ENCODE peak calls at places on chromosomes 3 and 15, in nine cellular contexts. A, H, T, F, K, B, I, L and O are unnamed samples.

GRCh38 chr3:168081171-168081771 is 14.5 kb downstream of the GOLIM4 start:
- DNase-seq in T (no peak), A (no peak), K (no peak), L (no peak), H (no peak), B (no peak), F (no peak), I (no peak), O (no peak)

GRCh38 chr3:79846148-79846933 is 78.5 kb upstream of the ROBO1 start:
- DNase-seq in H (no peak), B (no peak), F (peak; percentile 17), L (no peak), K (no peak), T (peak; percentile 1), A (no peak), I (no peak), O (no peak)

GRCh38 chr3:114406286-114406685 is 112.5 kb downstream of the TIGIT start:
- DNase-seq in H (no peak), T (no peak), F (no peak), K (no peak), L (no peak), B (no peak), A (no peak), I (no peak), O (no peak)

GRCh38 chr3:3765661-3766060 is 33.6 kb upstream of the LRRN1 start:
- DNase-seq in T (no peak), L (no peak), K (no peak), I (no peak), A (no peak), F (no peak), B (no peak), H (no peak), O (no peak)

GRCh38 chr3:24158756-24159155 is 213.7 kb downstream of the NR1D2 start:
- DNase-seq in L (no peak), B (no peak), H (no peak), I (no peak), A (no peak), K (no peak), T (no peak), F (no peak), O (no peak)

GRCh38 chr15:99249270-99249817 is at the start of gene TTC23:
- DNase-seq in I (peak; percentile 47), F (peak; percentile 91), B (no peak), H (peak; percentile 85), A (no peak), L (peak; percentile 40), T (peak; percentile 38), K (no peak), O (no peak)

GRCh38 chr15:64930019-64930652 is 18.4 kb downstream of the ANKDD1A start:
- DNase-seq in A (no peak), I (no peak), K (peak; percentile 63), H (no peak), B (no peak), F (no peak), L (no peak), T (no peak), O (no peak)

GRCh38 chr3:105458518-105459215 is 92.0 kb downstream of the ALCAM start:
- DNase-seq in L (no peak), I (no peak), T (no peak), H (no peak), F (no peak), A (no peak), B (no peak), K (no peak), O (no peak)

GRCh38 chr3:160755776-160756304 is at the start of gene PPM1L:
- DNase-seq in H (peak; percentile 7), F (no peak), K (peak; percentile 39), B (no peak), A (peak; percentile 68), T (peak; percentile 23), I (peak; percentile 37), L (peak; percentile 36), O (peak; percentile 33)

GRCh38 chr3:88626426-88627120 is 476.8 kb downstream of the C3orf38 start:
- DNase-seq in I (no peak), A (no peak), B (no peak), T (no peak), L (no peak), K (no peak), F (no peak), H (no peak), O (no peak)

GRCh38 chr3:194057570-194058188 is 78.3 kb upstream of the HES1 start:
- DNase-seq in K (no peak), H (no peak), B (no peak), F (no peak), T (no peak), I (no peak), A (no peak), L (no peak), O (no peak)

GRCh38 chr3:194061421-194062029 is 74.4 kb upstream of the HES1 start:
- DNase-seq in I (no peak), F (no peak), K (no peak), A (no peak), B (no peak), H (no peak), T (no peak), L (no peak), O (no peak)

GRCh38 chr3:194054941-194055340 is 81.0 kb upstream of the HES1 start:
- DNase-seq in L (no peak), H (no peak), B (no peak), F (no peak), I (no peak), T (no peak), A (no peak), K (no peak), O (no peak)

GRCh38 chr3:194056731-194057415 is 79.1 kb upstream of the HES1 start:
- DNase-seq in B (no peak), L (peak; percentile 67), K (no peak), T (no peak), A (no peak), I (no peak), H (no peak), F (no peak), O (no peak)

GRCh38 chr3:194058189-194058571 is 77.8 kb upstream of the HES1 start:
- DNase-seq in K (peak; percentile 60), A (peak; percentile 54), I (peak; percentile 40), T (no peak), L (peak; percentile 56), B (peak; percentile 72), H (no peak), F (no peak), O (no peak)
- TF ChIP-seq POLR2A in K (peak; percentile 27), A (no peak), I (no peak), T (no peak), L (no peak), B (no peak), H (no peak), F (no peak), O (no peak)

GRCh38 chr15:86164222-86164898 is 84.7 kb downstream of the AGBL1 start:
- DNase-seq in T (no peak), B (no peak), L (no peak), K (no peak), A (no peak), F (no peak), I (no peak), H (no peak), O (no peak)
- TF ChIP-seq POLR2A in T (no peak), B (no peak), L (no peak), K (no peak), A (no peak), F (no peak), I (no peak), H (no peak), O (no peak)

DNA sequence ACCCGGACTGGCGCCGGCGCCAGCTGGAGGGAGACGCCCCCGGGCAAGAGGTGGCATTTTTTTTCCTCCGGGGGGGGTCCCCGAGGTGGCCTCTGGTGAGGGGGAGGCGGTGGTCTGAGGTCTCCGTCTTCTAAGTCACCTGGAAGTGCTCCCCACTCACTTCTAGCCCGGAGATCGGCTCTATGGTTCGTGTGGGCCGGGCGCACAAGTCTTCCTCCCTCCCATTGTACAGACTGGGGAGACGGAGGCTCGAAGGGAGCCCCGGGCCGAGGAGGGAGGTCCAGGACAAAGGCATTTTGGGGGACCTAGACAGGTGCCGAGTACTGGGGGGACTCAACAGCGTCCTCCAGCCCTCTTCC is 4.4 kb downstream of the GATA2 start:
- DNase-seq in F (no peak), A (no peak), B (no peak), K (no peak), L (no peak), I (no peak), T (peak; percentile 47), H (no peak), O (no peak)
- TF ChIP-seq POLR2A in F (no peak), A (no peak), B (no peak), K (no peak), L (no peak), I (no peak), T (no peak), H (no peak), O (no peak)

DNA sequence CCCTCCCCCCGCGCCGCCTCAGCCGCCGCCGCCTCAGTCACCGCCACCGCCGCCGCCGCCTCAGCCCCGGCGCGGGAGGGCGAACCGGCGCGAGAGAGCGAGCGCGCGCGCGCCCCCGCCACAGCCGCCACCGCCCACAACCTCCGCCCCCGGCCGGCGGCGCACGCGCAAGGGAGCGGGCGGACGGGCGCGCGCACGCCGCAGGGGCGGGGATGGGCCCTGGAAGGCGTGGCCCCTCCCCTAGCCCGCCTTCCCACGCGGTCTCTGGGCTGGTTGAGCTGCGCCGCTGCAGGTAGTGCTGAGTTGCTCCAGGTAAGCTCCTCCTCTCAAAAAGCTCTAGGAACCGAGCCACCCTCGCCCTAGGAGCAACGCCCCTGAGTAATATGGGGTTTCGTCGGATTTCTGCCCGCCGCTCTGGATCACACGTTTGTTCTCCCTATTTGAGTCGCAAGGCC is at the start of gene TMCC1:
- DNase-seq in F (peak; percentile 86), K (peak; percentile 84), T (peak; percentile 81), I (peak; percentile 67), L (peak; percentile 92), B (peak; percentile 87), A (peak; percentile 93), H (peak; percentile 89), O (peak; percentile 35)
- TF ChIP-seq POLR2A in F (peak; percentile 43), K (peak; percentile 21), T (peak; percentile 36), I (no peak), L (peak; percentile 90), B (no peak), A (no peak), H (no peak), O (peak; percentile 13)

GRCh38 chr3:14552717-14553116 is 12.6 kb upstream of the GRIP2 start:
- DNase-seq in I (no peak), L (no peak), T (no peak), A (no peak), H (no peak), F (no peak), B (no peak), K (no peak), O (no peak)

GRCh38 chr3:14558029-14558428 is 17.9 kb upstream of the GRIP2 start:
- DNase-seq in K (no peak), B (no peak), F (no peak), H (no peak), I (no peak), T (no peak), L (no peak), A (no peak), O (no peak)

GRCh38 chr3:14552041-14552648 is 12.0 kb upstream of the GRIP2 start:
- DNase-seq in B (no peak), H (no peak), A (no peak), T (no peak), I (no peak), K (no peak), F (no peak), L (no peak), O (no peak)

GRCh38 chr3:14554715-14555114 is 14.6 kb upstream of the GRIP2 start:
- DNase-seq in B (no peak), L (no peak), T (no peak), K (no peak), A (no peak), I (no peak), F (no peak), H (no peak), O (no peak)

GRCh38 chr3:14555835-14556234 is 15.7 kb upstream of the GRIP2 start:
- DNase-seq in H (no peak), I (no peak), T (no peak), L (no peak), F (no peak), K (no peak), B (no peak), A (peak; percentile 64), O (no peak)
- TF ChIP-seq POLR2A in H (no peak), I (no peak), T (no peak), L (no peak), F (no peak), K (no peak), B (no peak), A (no peak), O (no peak)